ENCODE peak calls at places on chromosomes 3 and 15, in seven cellular contexts. One of them, this sample, is unnamed.

GRCh38 chr3:115428825-115429224 is 194.5 kb upstream of the GAP43 start:
- DNase-seq in prostate gland: no peak
- DNase-seq in GM23338: peak
- DNase-seq in fibroblast of the aortic adventitia: no peak
- DNase-seq in transverse colon: no peak
- DNase-seq in fibroblast of pulmonary artery: no peak
- DNase-seq in HL-60: no peak
- DNase-seq in this sample: no peak

GRCh38 chr3:152559246-152559645 is 275.7 kb upstream of the P2RY1 start:
- DNase-seq in HL-60: no peak
- DNase-seq in fibroblast of the aortic adventitia: no peak
- DNase-seq in GM23338: no peak
- DNase-seq in prostate gland: no peak
- DNase-seq in fibroblast of pulmonary artery: no peak
- DNase-seq in transverse colon: no peak
- DNase-seq in this sample: no peak

GRCh38 chr3:9810846-9811245 is 784 bp downstream of the TTLL3 start:
- DNase-seq in HL-60: no peak
- DNase-seq in fibroblast of the aortic adventitia: peak
- DNase-seq in transverse colon: no peak
- DNase-seq in prostate gland: no peak
- DNase-seq in GM23338: no peak
- DNase-seq in fibroblast of pulmonary artery: no peak
- DNase-seq in this sample: no peak

GRCh38 chr3:141708367-141708766 is 29.7 kb upstream of the RNF7 start:
- DNase-seq in fibroblast of the aortic adventitia: no peak
- DNase-seq in GM23338: no peak
- DNase-seq in fibroblast of pulmonary artery: no peak
- DNase-seq in prostate gland: no peak
- DNase-seq in transverse colon: no peak
- DNase-seq in HL-60: peak
- DNase-seq in this sample: no peak

GRCh38 chr15:69090197-69090948 is 70.1 kb upstream of the GLCE start:
- DNase-seq in HL-60: no peak
- DNase-seq in prostate gland: no peak
- DNase-seq in fibroblast of pulmonary artery: peak
- DNase-seq in fibroblast of the aortic adventitia: peak
- DNase-seq in transverse colon: no peak
- DNase-seq in GM23338: peak
- DNase-seq in this sample: no peak

GRCh38 chr3:40827942-40828688 is 303.4 kb downstream of the ZNF621 start:
- DNase-seq in fibroblast of pulmonary artery: peak
- DNase-seq in prostate gland: no peak
- DNase-seq in transverse colon: peak
- DNase-seq in GM23338: no peak
- DNase-seq in fibroblast of the aortic adventitia: no peak
- DNase-seq in HL-60: no peak
- DNase-seq in this sample: no peak

GRCh38 chr3:157175678-157176077 is 15.7 kb upstream of the CCNL1 start:
- DNase-seq in prostate gland: peak
- DNase-seq in fibroblast of pulmonary artery: no peak
- DNase-seq in HL-60: peak
- DNase-seq in GM23338: peak
- DNase-seq in transverse colon: peak
- DNase-seq in fibroblast of the aortic adventitia: peak
- DNase-seq in this sample: no peak

GRCh38 chr15:29812384-29812694 is 9.9 kb downstream of the TJP1 start:
- DNase-seq in prostate gland: peak
- DNase-seq in transverse colon: no peak
- DNase-seq in fibroblast of pulmonary artery: peak
- DNase-seq in fibroblast of the aortic adventitia: peak
- DNase-seq in HL-60: no peak
- DNase-seq in GM23338: peak
- DNase-seq in this sample: no peak

GRCh38 chr15:65377105-65377975 is 462 bp downstream of the IGDCC3 start:
- DNase-seq in HL-60: no peak
- DNase-seq in prostate gland: no peak
- DNase-seq in GM23338: peak
- DNase-seq in transverse colon: no peak
- DNase-seq in fibroblast of pulmonary artery: no peak
- DNase-seq in fibroblast of the aortic adventitia: peak
- DNase-seq in this sample: no peak

GRCh38 chr15:45118996-45119395 is 4.9 kb downstream of the DUOXA2 start:
- DNase-seq in fibroblast of the aortic adventitia: no peak
- DNase-seq in transverse colon: no peak
- DNase-seq in GM23338: no peak
- DNase-seq in prostate gland: no peak
- DNase-seq in HL-60: no peak
- DNase-seq in fibroblast of pulmonary artery: no peak
- DNase-seq in this sample: no peak

GRCh38 chr15:45118131-45118588 is 4.0 kb downstream of the DUOXA2 start:
- DNase-seq in prostate gland: peak
- DNase-seq in transverse colon: peak
- DNase-seq in HL-60: peak
- DNase-seq in GM23338: peak
- DNase-seq in fibroblast of the aortic adventitia: peak
- DNase-seq in fibroblast of pulmonary artery: peak
- DNase-seq in this sample: peak

GRCh38 chr15:45116482-45117326 is 2.6 kb downstream of the DUOXA2 start:
- DNase-seq in fibroblast of the aortic adventitia: no peak
- DNase-seq in transverse colon: no peak
- DNase-seq in fibroblast of pulmonary artery: no peak
- DNase-seq in HL-60: no peak
- DNase-seq in prostate gland: no peak
- DNase-seq in GM23338: peak
- DNase-seq in this sample: no peak

GRCh38 chr15:45116006-45116481 is 1.9 kb downstream of the DUOXA2 start:
- DNase-seq in GM23338: no peak
- DNase-seq in transverse colon: no peak
- DNase-seq in fibroblast of the aortic adventitia: no peak
- DNase-seq in HL-60: no peak
- DNase-seq in prostate gland: no peak
- DNase-seq in fibroblast of pulmonary artery: no peak
- DNase-seq in this sample: no peak

DNA sequence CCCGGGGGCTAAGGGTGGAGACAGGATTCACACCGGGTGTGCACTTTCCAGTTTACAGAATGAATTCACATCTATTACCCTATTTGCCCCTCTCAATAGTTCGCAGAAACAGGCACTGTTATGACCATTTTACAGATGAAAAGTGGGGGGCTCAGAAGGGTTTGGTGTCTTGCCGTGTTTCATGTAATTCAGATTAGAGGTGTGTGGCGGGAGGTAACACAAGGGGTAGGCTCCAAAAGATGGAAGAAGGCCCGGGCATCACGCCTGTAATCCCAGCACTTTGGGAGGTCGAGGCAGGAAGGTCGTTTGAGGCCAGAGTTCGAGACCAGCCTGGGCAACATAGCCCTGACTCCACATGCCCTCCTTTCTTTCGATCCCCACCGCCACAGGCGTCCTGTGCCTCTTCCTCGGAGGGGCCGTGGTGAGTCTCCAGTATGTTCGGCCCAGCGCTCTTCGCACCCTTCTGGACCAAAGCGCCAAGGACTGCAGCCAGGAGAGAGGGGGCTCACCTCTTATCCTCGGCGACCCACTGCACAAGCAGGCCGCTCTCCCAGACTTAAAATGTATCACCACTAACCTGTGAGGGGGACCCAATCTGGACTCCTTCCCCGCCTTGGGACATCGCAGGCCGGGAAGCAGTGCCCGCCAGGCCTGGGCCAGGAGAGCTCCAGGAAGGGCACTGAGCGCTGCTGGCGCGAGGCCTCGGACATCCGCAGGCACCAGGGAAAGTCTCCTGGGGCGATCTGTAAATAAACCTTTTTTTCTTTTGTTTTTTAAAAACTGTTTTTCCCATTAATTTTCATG is 3.4 kb downstream of the DUOXA2 start:
- DNase-seq in prostate gland: no peak
- DNase-seq in GM23338: peak
- DNase-seq in transverse colon: no peak
- DNase-seq in fibroblast of pulmonary artery: no peak
- DNase-seq in HL-60: no peak
- DNase-seq in fibroblast of the aortic adventitia: no peak
- DNase-seq in this sample: no peak
- H3K4me3 ChIP-seq in prostate gland: no peak
- H3K4me3 ChIP-seq in GM23338: peak
- H3K4me3 ChIP-seq in transverse colon: peak
- H3K4me3 ChIP-seq in fibroblast of pulmonary artery: no peak
- H3K4me3 ChIP-seq in HL-60: no peak
- H3K4me3 ChIP-seq in fibroblast of the aortic adventitia: no peak
- H3K4me3 ChIP-seq in this sample: no peak

DNA sequence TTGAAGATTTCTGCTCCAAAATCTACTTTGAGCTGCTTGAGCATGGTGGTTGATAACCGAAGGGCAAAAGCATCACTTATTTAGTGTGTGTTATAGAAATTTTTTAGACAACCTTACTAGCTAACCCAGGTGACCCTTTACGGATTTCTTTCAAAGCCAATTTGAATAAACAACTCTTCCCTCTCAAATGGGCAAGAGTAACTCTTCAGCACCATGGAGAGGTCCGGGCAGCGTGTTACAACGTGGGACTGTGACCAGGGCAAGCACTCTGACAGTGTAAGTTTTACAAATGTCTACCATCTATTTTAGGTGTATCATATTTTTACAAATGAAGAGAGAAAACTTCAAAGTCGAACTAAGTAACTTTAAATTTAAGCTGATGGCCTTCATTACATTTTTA is 471.8 kb downstream of the MFSD1 start:
- DNase-seq in transverse colon: no peak
- DNase-seq in GM23338: peak
- DNase-seq in prostate gland: no peak
- DNase-seq in HL-60: no peak
- DNase-seq in fibroblast of the aortic adventitia: peak
- DNase-seq in fibroblast of pulmonary artery: peak
- DNase-seq in this sample: no peak
- TF ChIP-seq CTCF in transverse colon: no peak
- TF ChIP-seq CTCF in GM23338: no peak
- TF ChIP-seq CTCF in prostate gland: no peak
- TF ChIP-seq CTCF in HL-60: no peak
- TF ChIP-seq CTCF in fibroblast of the aortic adventitia: no peak
- TF ChIP-seq CTCF in fibroblast of pulmonary artery: no peak
- TF ChIP-seq CTCF in this sample: no peak

GRCh38 chr3:120052225-120052624 is 42.0 kb downstream of the GSK3B start:
- DNase-seq in transverse colon: no peak
- DNase-seq in prostate gland: no peak
- DNase-seq in GM23338: no peak
- DNase-seq in fibroblast of the aortic adventitia: no peak
- DNase-seq in HL-60: no peak
- DNase-seq in fibroblast of pulmonary artery: no peak
- DNase-seq in this sample: peak

GRCh38 chr3:120049881-120050539 is 44.2 kb downstream of the GSK3B start:
- DNase-seq in fibroblast of the aortic adventitia: no peak
- DNase-seq in GM23338: no peak
- DNase-seq in fibroblast of pulmonary artery: no peak
- DNase-seq in prostate gland: no peak
- DNase-seq in transverse colon: no peak
- DNase-seq in HL-60: no peak
- DNase-seq in this sample: no peak

GRCh38 chr3:120052685-120053084 is 41.6 kb downstream of the GSK3B start:
- DNase-seq in GM23338: no peak
- DNase-seq in prostate gland: no peak
- DNase-seq in HL-60: no peak
- DNase-seq in fibroblast of the aortic adventitia: peak
- DNase-seq in fibroblast of pulmonary artery: no peak
- DNase-seq in transverse colon: no peak
- DNase-seq in this sample: no peak

GRCh38 chr3:120048355-120048754 is 45.9 kb downstream of the GSK3B start:
- DNase-seq in fibroblast of the aortic adventitia: peak
- DNase-seq in fibroblast of pulmonary artery: peak
- DNase-seq in HL-60: no peak
- DNase-seq in prostate gland: no peak
- DNase-seq in transverse colon: no peak
- DNase-seq in GM23338: no peak
- DNase-seq in this sample: no peak

DNA sequence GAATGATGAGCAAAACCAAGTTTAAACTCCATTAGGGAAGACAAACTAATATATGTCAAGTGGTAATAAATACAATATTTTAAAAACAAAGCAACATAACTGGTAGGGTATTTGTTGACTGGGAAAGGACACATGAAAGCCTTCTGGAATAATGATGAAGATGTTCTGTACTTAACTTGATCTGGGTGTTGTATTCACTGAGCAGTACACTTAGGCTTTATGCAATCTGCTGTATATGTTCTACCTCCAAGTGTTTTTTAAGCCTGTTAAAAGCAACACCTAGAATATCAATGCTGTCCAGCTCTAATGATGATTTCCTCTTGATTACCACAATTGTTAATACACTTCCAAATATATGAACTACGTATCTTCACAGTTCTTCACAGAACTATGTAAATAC is 46.6 kb downstream of the GSK3B start:
- DNase-seq in GM23338: no peak
- DNase-seq in transverse colon: no peak
- DNase-seq in HL-60: no peak
- DNase-seq in fibroblast of pulmonary artery: no peak
- DNase-seq in prostate gland: no peak
- DNase-seq in fibroblast of the aortic adventitia: no peak
- DNase-seq in this sample: no peak
- H3K4me3 ChIP-seq in GM23338: no peak
- H3K4me3 ChIP-seq in transverse colon: no peak
- H3K4me3 ChIP-seq in HL-60: no peak
- H3K4me3 ChIP-seq in fibroblast of pulmonary artery: no peak
- H3K4me3 ChIP-seq in prostate gland: no peak
- H3K4me3 ChIP-seq in fibroblast of the aortic adventitia: no peak
- H3K4me3 ChIP-seq in this sample: no peak

DNA sequence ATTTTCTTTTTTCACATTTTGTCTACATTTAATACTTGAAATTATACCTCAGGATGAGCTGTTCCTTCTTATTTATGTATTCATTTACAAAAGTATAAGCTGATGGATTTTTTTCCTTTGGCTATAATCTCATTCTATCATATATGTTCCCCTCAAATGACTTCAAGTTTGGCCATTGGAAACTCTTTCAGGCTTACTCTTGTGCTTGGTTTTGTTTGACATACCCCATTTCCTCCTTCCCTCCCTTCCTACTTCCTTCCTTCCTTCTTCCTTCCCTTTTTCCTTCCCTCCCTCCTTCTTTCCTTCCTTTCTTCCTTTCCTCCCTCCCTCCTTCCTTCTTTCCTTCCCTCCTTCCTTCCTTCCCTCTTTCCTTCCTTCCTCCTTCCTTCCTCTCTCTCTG is 697.1 kb upstream of the ARPP21 start:
- DNase-seq in fibroblast of pulmonary artery: no peak
- DNase-seq in prostate gland: no peak
- DNase-seq in transverse colon: no peak
- DNase-seq in fibroblast of the aortic adventitia: no peak
- DNase-seq in GM23338: no peak
- DNase-seq in HL-60: no peak
- DNase-seq in this sample: no peak
- TF ChIP-seq CTCF in fibroblast of pulmonary artery: no peak
- TF ChIP-seq CTCF in prostate gland: no peak
- TF ChIP-seq CTCF in transverse colon: no peak
- TF ChIP-seq CTCF in fibroblast of the aortic adventitia: no peak
- TF ChIP-seq CTCF in GM23338: no peak
- TF ChIP-seq CTCF in HL-60: no peak
- TF ChIP-seq CTCF in this sample: no peak

GRCh38 chr3:100040446-100040845 is 73.9 kb downstream of the FILIP1L start:
- DNase-seq in fibroblast of pulmonary artery: peak
- DNase-seq in transverse colon: no peak
- DNase-seq in fibroblast of the aortic adventitia: peak
- DNase-seq in GM23338: no peak
- DNase-seq in prostate gland: no peak
- DNase-seq in HL-60: no peak
- DNase-seq in this sample: no peak
- H3K4me3 ChIP-seq in fibroblast of pulmonary artery: no peak
- H3K4me3 ChIP-seq in transverse colon: no peak
- H3K4me3 ChIP-seq in fibroblast of the aortic adventitia: no peak
- H3K4me3 ChIP-seq in GM23338: no peak
- H3K4me3 ChIP-seq in prostate gland: no peak
- H3K4me3 ChIP-seq in HL-60: no peak
- H3K4me3 ChIP-seq in this sample: no peak

This sample was measured in GM12864.